ENCODE peak calls at places on chromosomes 5 and 9, in six cellular contexts. E is head of caudate nucleus, Q is NCI-H1694 treated with DMSO at 0.1 percent for 48 hours, F is endodermal cell, B is AG04450, C is GM06990. P is an unnamed sample.

GRCh38 chr9:130857864-130858730 is 23.0 kb downstream of the ABL1 start:
- DNase-seq in Q (peak), C (no peak), B (peak), E (no peak), F (no peak), P (peak)

GRCh38 chr9:4065054-4065453 is 234.8 kb downstream of the GLIS3 start:
- DNase-seq in C (no peak), E (no peak), Q (no peak), B (no peak), F (no peak), P (no peak)

GRCh38 chr5:166602271-166602670 is 1689.2 kb upstream of the WWC1 start:
- DNase-seq in F (no peak), C (no peak), E (no peak), B (no peak), Q (no peak), P (no peak)

GRCh38 chr5:52727568-52727967 is 60.1 kb upstream of the ITGA1 start:
- DNase-seq in Q (no peak), C (no peak), B (no peak), E (no peak), F (no peak), P (no peak)

GRCh38 chr5:174380311-174380710 is 334.8 kb downstream of the NSG2 start:
- DNase-seq in C (no peak), B (no peak), F (no peak), E (no peak), Q (no peak), P (no peak)

GRCh38 chr5:139395844-139396640 is 1.1 kb upstream of the PROB1 start:
- DNase-seq in B (no peak), F (peak), Q (no peak), E (no peak), C (peak), P (no peak)

GRCh38 chr5:135004376-135004775 is 29.7 kb downstream of the PITX1 start:
- DNase-seq in C (no peak), E (no peak), F (no peak), B (no peak), Q (no peak), P (no peak)

GRCh38 chr5:145903862-145904261 is 31.0 kb upstream of the GRXCR2 start:
- DNase-seq in Q (no peak), C (no peak), F (no peak), B (no peak), E (no peak), P (peak)

GRCh38 chr9:70220216-70220615 is 38.6 kb upstream of the SMC5 start:
- DNase-seq in C (no peak), E (no peak), F (no peak), Q (no peak), B (no peak), P (peak)